ENCODE peak calls at places on chromosome 1, in nine cellular contexts. D, N, M, R, X, Q, F, P and H are unnamed samples.

GRCh38 chr1:203169770-203170520 is 5.7 kb downstream of the MYBPH start:
- DNase-seq in Q (no peak), F (no peak), P (no peak), N (no peak), M (no peak), D (no peak), R (no peak), X (no peak), H (no peak)

GRCh38 chr1:48627467-48627866 is 149.2 kb downstream of the BEND5 start:
- DNase-seq in N (no peak), D (no peak), R (no peak), P (no peak), F (no peak), X (no peak), Q (no peak), M (no peak), H (no peak)

GRCh38 chr1:219174672-219175564 is 1.2 kb downstream of the LYPLAL1 start:
- DNase-seq in X (no peak), M (peak), D (no peak), N (peak), P (peak), F (peak), Q (no peak), R (no peak), H (peak)

GRCh38 chr1:247825362-247825761 is 1.4 kb upstream of the OR14A16 start:
- DNase-seq in X (no peak), M (no peak), R (no peak), D (no peak), F (no peak), N (no peak), Q (no peak), P (no peak), H (no peak)

GRCh38 chr1:216722841-216723240 is 388 bp downstream of the ESRRG start:
- DNase-seq in X (no peak), R (no peak), P (no peak), Q (no peak), N (no peak), M (no peak), F (no peak), D (no peak), H (no peak)

GRCh38 chr1:29584362-29584761 is 348.0 kb downstream of the PTPRU start:
- DNase-seq in F (no peak), D (no peak), X (no peak), R (no peak), N (no peak), P (no peak), Q (no peak), M (no peak), H (no peak)

GRCh38 chr1:116833655-116834054 is 76.1 kb upstream of the PTGFRN start:
- DNase-seq in X (no peak), R (no peak), M (no peak), D (no peak), F (no peak), N (no peak), P (no peak), Q (no peak), H (no peak)

GRCh38 chr1:243558556-243558955 is 291.5 kb downstream of the AKT3 start:
- DNase-seq in N (no peak), F (no peak), P (no peak), D (no peak), Q (no peak), R (no peak), M (no peak), X (no peak), H (no peak)

GRCh38 chr1:177209357-177209756 is 38.6 kb downstream of the BRINP2 start:
- DNase-seq in Q (no peak), M (peak), F (peak), R (no peak), N (peak), X (no peak), D (peak), P (peak), H (peak)

GRCh38 chr1:202281316-202282016 is 60.3 kb downstream of the UBE2T start:
- DNase-seq in F (peak), R (no peak), X (no peak), N (peak), M (no peak), Q (no peak), D (no peak), P (peak), H (peak)